ENCODE peak calls at places on chromosomes 16 and 17, in eight cellular contexts. G is NCI-H345; D is dorsolateral prefrontal cortex; O is heart left ventricle; B is left ventricle myocardium inferior; Y is M059J; U is endothelial cell; X is CD4-positive, alpha-beta T cell. E is an unnamed sample.

GRCh38 chr16:3952342-3953131 is 72.0 kb upstream of the CREBBP start:
- DNase-seq in G (no peak), D (no peak), O (peak), B (peak), Y (no peak), U (no peak), X (no peak), E (no peak)

GRCh38 chr17:51014129-51014528 is 106.5 kb downstream of the SPAG9 start:
- DNase-seq in G (no peak), D (no peak), O (no peak), B (no peak), Y (no peak), U (no peak), X (no peak), E (no peak)

GRCh38 chr16:2015117-2015946 is 4.3 kb upstream of the NPW start:
- DNase-seq in G (no peak), D (no peak), O (no peak), B (no peak), Y (no peak), U (no peak), X (no peak), E (no peak)

GRCh38 chr17:8109669-8110455 is 8.5 kb downstream of the ALOXE3 start:
- DNase-seq in G (peak), D (peak), O (peak), B (peak), Y (peak), U (peak), X (peak), E (no peak)

GRCh38 chr17:58046230-58047094 is 36.8 kb upstream of the DYNLL2 start:
- DNase-seq in G (no peak), D (peak), O (no peak), B (peak), Y (no peak), U (no peak), X (no peak), E (no peak)

GRCh38 chr17:32976605-32977004 is 15.0 kb upstream of the SPACA3 start:
- DNase-seq in G (no peak), D (no peak), O (no peak), B (no peak), Y (no peak), U (no peak), X (no peak), E (no peak)

GRCh38 chr17:41535764-41536481 is 7.8 kb upstream of the KRT19 start:
- DNase-seq in G (no peak), D (no peak), O (peak), B (no peak), Y (no peak), U (no peak), X (no peak), E (no peak)

GRCh38 chr16:66278604-66279262 is 87.8 kb upstream of the CDH5 start:
- DNase-seq in G (no peak), D (no peak), O (no peak), B (no peak), Y (no peak), U (no peak), X (no peak), E (no peak)

GRCh38 chr17:33292184-33292980 is 713 bp downstream of the ASIC2 start:
- DNase-seq in G (peak), D (no peak), O (no peak), B (no peak), Y (no peak), U (peak), X (no peak), E (no peak)

GRCh38 chr17:7836596-7837374 is 2.8 kb downstream of the KDM6B start:
- DNase-seq in G (peak), D (peak), O (peak), B (peak), Y (peak), U (peak), X (peak), E (peak)

GRCh38 chr17:44293509-44294226 is 14.7 kb upstream of the RUNDC3A start:
- DNase-seq in G (no peak), D (no peak), O (no peak), B (no peak), Y (no peak), U (no peak), X (no peak), E (no peak)

GRCh38 chr16:12893050-12893750 is 8.2 kb upstream of the SHISA9 start:
- DNase-seq in G (no peak), D (no peak), O (no peak), B (no peak), Y (no peak), U (no peak), X (no peak), E (no peak)

GRCh38 chr17:78375401-78376079 is 2.9 kb upstream of the PGS1 start:
- DNase-seq in G (no peak), D (no peak), O (no peak), B (no peak), Y (peak), U (no peak), X (no peak), E (peak)

GRCh38 chr17:44489581-44489980 is 13.6 kb downstream of the GPATCH8 start:
- DNase-seq in G (no peak), D (no peak), O (no peak), B (no peak), Y (no peak), U (no peak), X (no peak), E (no peak)

GRCh38 chr16:1642753-1643152 is 30.6 kb downstream of the CRAMP1 start:
- DNase-seq in G (no peak), D (no peak), O (no peak), B (no peak), Y (no peak), U (no peak), X (no peak), E (no peak)

GRCh38 chr16:24800586-24800985 is 45.2 kb upstream of the SLC5A11 start:
- DNase-seq in G (no peak), D (no peak), O (no peak), B (no peak), Y (peak), U (no peak), X (no peak), E (peak)

GRCh38 chr17:44464037-44464436 is 39.2 kb downstream of the GPATCH8 start:
- DNase-seq in G (no peak), D (no peak), O (no peak), B (no peak), Y (peak), U (no peak), X (no peak), E (no peak)